ENCODE peak calls at places on chromosomes 6 and 20, in ten cellular contexts. Y is lower leg skin; L is hepatocyte; T is tibial nerve; E is gastrocnemius medialis; R is AG04450; Z is CD8-positive, alpha-beta T cell; C is psoas muscle; X is astrocyte of the cerebellum; Q is pancreas. J is an unnamed sample.

GRCh38 chr6:109265530-109265929 is 116.7 kb downstream of the CD164 start:
- DNase-seq in L (no peak), R (no peak), Y (no peak), T (no peak), Q (no peak), E (no peak), C (no peak), X (no peak), Z (no peak), J (no peak)

GRCh38 chr6:130527173-130527572 is 161.4 kb downstream of the TMEM200A start:
- DNase-seq in C (no peak), X (no peak), E (no peak), Z (no peak), R (no peak), T (no peak), Q (no peak), L (no peak), Y (no peak), J (no peak)

GRCh38 chr20:61050491-61050890 is 201.6 kb upstream of the CDH4 start:
- DNase-seq in C (no peak), Z (no peak), Q (no peak), T (no peak), E (no peak), Y (no peak), L (no peak), X (no peak), R (no peak), J (no peak)

GRCh38 chr20:37542281-37542680 is 14.6 kb upstream of the BLCAP start:
- DNase-seq in L (peak; percentile 75), Q (no peak), Y (no peak), X (no peak), T (no peak), C (no peak), Z (no peak), E (no peak), R (no peak), J (no peak)

GRCh38 chr6:6438286-6438685 is 117.8 kb upstream of the F13A1 start:
- DNase-seq in L (no peak), T (no peak), R (no peak), Y (no peak), X (no peak), C (no peak), Z (no peak), E (no peak), Q (no peak), J (no peak)

GRCh38 chr20:51884561-51884960 is 82.2 kb upstream of the SALL4 start:
- DNase-seq in T (no peak), C (no peak), Y (no peak), Q (no peak), E (no peak), L (no peak), X (no peak), R (no peak), Z (no peak), J (peak; percentile 53)

GRCh38 chr6:5379647-5380242 is 118.4 kb downstream of the FARS2 start:
- DNase-seq in R (no peak), Q (no peak), Y (no peak), L (peak; percentile 38), E (no peak), X (no peak), Z (no peak), C (no peak), T (no peak), J (peak; percentile 25)

GRCh38 chr6:146598785-146599405 is at the start of gene ADGB:
- DNase-seq in R (peak; percentile 3), C (peak; percentile 51), Y (peak; percentile 19), L (peak; percentile 84), Z (no peak), E (no peak), Q (peak; percentile 36), X (peak; percentile 18), T (no peak), J (peak; percentile 40)

GRCh38 chr20:32764000-32764960 is 2.1 kb downstream of the DNMT3B start:
- DNase-seq in T (no peak), Z (no peak), X (no peak), R (no peak), Y (no peak), E (no peak), Q (no peak), L (no peak), C (no peak), J (no peak)

GRCh38 chr20:32761831-32762753 is at the start of gene DNMT3B:
- DNase-seq in X (peak; percentile 40), Q (peak; percentile 86), R (peak; percentile 34), Z (peak; percentile 63), C (peak; percentile 81), Y (peak; percentile 44), E (peak; percentile 52), L (peak; percentile 91), T (peak; percentile 64), J (peak; percentile 66)

GRCh38 chr20:32762754-32763201 is 593 bp downstream of the DNMT3B start:
- DNase-seq in X (no peak), Y (no peak), T (no peak), L (peak; percentile 52), Q (no peak), C (no peak), E (no peak), Z (peak; percentile 11), R (no peak), J (no peak)

GRCh38 chr20:32763202-32763999 is 1.2 kb downstream of the DNMT3B start:
- DNase-seq in R (no peak), C (no peak), L (peak; percentile 61), E (no peak), Q (no peak), Z (no peak), T (no peak), Y (no peak), X (no peak), J (no peak)

GRCh38 chr20:32761417-32761830 is 761 bp upstream of the DNMT3B start:
- DNase-seq in E (no peak), T (no peak), L (no peak), C (no peak), Y (no peak), X (no peak), Q (no peak), Z (no peak), R (no peak), J (no peak)
- H3K4me3 ChIP-seq in E (peak overlapping the region; percentile 80), T (peak overlapping the region; percentile 59), L (peak overlapping the region; percentile 63), C (peak overlapping the region; percentile 80), Y (no peak overlapping the region), X (no peak overlapping the region), Q (no peak overlapping the region), Z (peak overlapping the region; percentile 65), R (no peak overlapping the region), J (peak overlapping the region; percentile 78)

DNA sequence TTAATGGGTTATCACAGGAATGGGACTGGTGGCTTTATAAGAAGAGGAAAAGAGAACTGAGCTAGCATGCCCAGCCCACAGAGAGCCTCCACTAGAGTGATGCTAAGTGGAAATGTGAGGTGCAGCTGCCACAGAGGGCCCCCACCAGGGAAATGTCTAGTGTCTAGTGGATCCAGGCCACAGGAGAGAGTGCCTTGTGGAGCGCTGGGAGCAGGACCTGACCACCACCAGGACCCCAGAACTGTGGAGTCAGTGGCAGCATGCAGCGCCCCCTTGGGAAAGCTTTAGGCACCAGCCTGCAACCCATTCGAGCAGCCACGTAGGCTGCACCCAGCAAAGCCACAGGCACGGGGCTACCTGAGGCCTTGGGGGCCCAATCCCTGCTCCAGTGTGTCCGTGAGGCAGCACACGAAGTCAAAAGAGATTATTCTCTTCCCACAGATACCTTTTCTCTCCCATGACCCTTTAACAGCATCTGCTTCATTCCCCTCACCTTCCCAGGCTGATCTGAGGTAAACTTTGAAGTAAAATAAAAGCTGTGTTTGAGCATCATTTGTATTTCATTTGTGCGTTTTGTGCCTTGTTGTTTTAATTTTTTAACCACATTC is 4.4 kb downstream of the HLA-E start:
- DNase-seq in T (no peak), C (no peak), E (no peak), Z (no peak), X (no peak), Q (no peak), L (no peak), Y (no peak), R (no peak), J (no peak)
- TF ChIP-seq CTCF in T (no peak), C (no peak), E (no peak), Z (peak; percentile 36), X (peak; percentile 22), Q (no peak), L (no peak), Y (no peak), R (no peak), J (no peak)

GRCh38 chr20:41650221-41650948 is 32.2 kb upstream of the CHD6 start:
- DNase-seq in E (no peak), X (no peak), L (peak; percentile 61), Y (no peak), Z (no peak), C (no peak), T (no peak), R (no peak), Q (peak; percentile 49), J (no peak)
- H3K4me3 ChIP-seq in E (no peak overlapping the region), X (no peak overlapping the region), L (no peak overlapping the region), Y (no peak overlapping the region), Z (no peak overlapping the region), C (no peak overlapping the region), T (no peak overlapping the region), R (no peak overlapping the region), Q (no peak overlapping the region), J (no peak overlapping the region)

DNA sequence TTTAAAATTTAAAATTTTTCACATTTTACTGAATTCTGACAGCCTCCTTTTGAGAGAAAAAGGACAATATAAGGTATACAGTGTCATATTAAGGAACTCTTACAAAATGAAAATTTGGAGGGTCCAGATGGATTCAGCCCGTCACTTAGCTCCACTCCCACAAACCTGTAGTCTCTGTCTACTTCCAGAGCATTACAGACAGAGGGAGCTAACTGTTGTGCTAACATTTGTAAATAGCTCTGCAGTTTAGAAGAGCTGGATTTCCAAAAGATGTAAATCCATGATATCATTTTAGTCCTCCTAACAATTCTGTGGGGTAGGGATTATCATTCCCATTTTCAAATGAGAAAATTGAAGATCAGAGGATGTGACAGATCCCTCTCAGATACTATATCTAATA is 16.1 kb upstream of the SERINC3 start:
- DNase-seq in E (no peak), R (no peak), L (no peak), Z (no peak), T (no peak), Y (no peak), X (no peak), C (no peak), Q (no peak), J (no peak)
- TF ChIP-seq CTCF in E (no peak), R (peak; percentile 30), L (peak; percentile 37), Z (no peak), T (no peak), Y (no peak), X (peak; percentile 31), C (peak; percentile 33), Q (no peak), J (peak; percentile 38)

DNA sequence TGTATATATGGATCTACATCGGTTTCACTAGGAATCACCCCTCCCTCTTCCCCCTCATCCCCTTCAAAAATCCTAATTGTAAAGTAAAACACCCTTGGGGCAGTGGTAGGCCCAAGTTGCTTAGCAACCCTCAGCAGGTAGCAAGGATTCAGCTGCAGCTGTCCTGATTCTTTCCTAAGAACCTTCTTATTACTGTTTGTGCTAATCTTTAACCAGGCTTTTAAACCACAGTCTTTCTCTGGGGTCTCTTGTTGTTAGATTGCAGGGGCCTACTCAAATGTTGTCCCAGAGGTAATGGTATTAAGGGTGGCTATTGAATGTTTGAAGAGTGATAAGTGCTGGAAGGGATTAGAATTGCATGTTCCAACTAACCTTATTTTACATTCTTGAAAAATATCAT is 46.4 kb downstream of the PRL start:
- DNase-seq in L (peak; percentile 18), Y (no peak), X (no peak), Z (no peak), R (no peak), Q (no peak), E (no peak), C (no peak), T (no peak), J (no peak)
- H3K4me3 ChIP-seq in L (no peak overlapping the region), Y (no peak overlapping the region), X (no peak overlapping the region), Z (no peak overlapping the region), R (no peak overlapping the region), Q (no peak overlapping the region), E (no peak overlapping the region), C (no peak overlapping the region), T (no peak overlapping the region), J (no peak overlapping the region)

GRCh38 chr6:120230008-120230407 is 880.4 kb upstream of the MAN1A1 start:
- DNase-seq in Y (no peak), R (no peak), X (no peak), L (no peak), Z (no peak), E (no peak), C (no peak), T (no peak), Q (no peak), J (no peak)
- TF ChIP-seq CTCF in Y (no peak), R (no peak), X (no peak), L (no peak), Z (no peak), E (no peak), C (no peak), T (no peak), Q (no peak), J (no peak)